ENCODE peak calls at places on chromosomes 2 and 18, in ten cellular contexts. One of them, this sample, is unnamed.

GRCh38 chr18:11752116-11752911 is 63.2 kb downstream of the GNAL start:
- DNase-seq in kidney glomerular epithelial cell: peak
- DNase-seq in effector CD4-positive, alpha-beta T cell: no peak
- DNase-seq in mesendoderm: peak
- DNase-seq in GM13976: peak
- DNase-seq in astrocyte of the hippocampus: peak
- DNase-seq in activated naive CD4-positive, alpha-beta T cell treated with anti-CD3 and anti-CD28 coated beads, Interleukin-2, amount 50 U/mL, for 72 hours: no peak
- DNase-seq in bronchial epithelial cell: peak
- DNase-seq in stimulated activated CD8-positive, alpha-beta memory T cell treated with anti-CD3 and anti-CD28 coated beads, Interleukin-15, amount 100 ng/mL, for 24 hours: no peak
- DNase-seq in upper lobe of right lung: no peak
- DNase-seq in this sample: peak

GRCh38 chr2:172375247-172375646 is 52.1 kb upstream of the ITGA6 start:
- DNase-seq in kidney glomerular epithelial cell: no peak
- DNase-seq in bronchial epithelial cell: peak
- DNase-seq in upper lobe of right lung: no peak
- DNase-seq in astrocyte of the hippocampus: no peak
- DNase-seq in activated naive CD4-positive, alpha-beta T cell treated with anti-CD3 and anti-CD28 coated beads, Interleukin-2, amount 50 U/mL, for 72 hours: no peak
- DNase-seq in stimulated activated CD8-positive, alpha-beta memory T cell treated with anti-CD3 and anti-CD28 coated beads, Interleukin-15, amount 100 ng/mL, for 24 hours: no peak
- DNase-seq in mesendoderm: no peak
- DNase-seq in GM13976: no peak
- DNase-seq in effector CD4-positive, alpha-beta T cell: no peak
- DNase-seq in this sample: no peak

GRCh38 chr2:1641498-1641897 is 102.8 kb downstream of the PXDN start:
- DNase-seq in upper lobe of right lung: no peak
- DNase-seq in effector CD4-positive, alpha-beta T cell: no peak
- DNase-seq in bronchial epithelial cell: no peak
- DNase-seq in kidney glomerular epithelial cell: no peak
- DNase-seq in astrocyte of the hippocampus: peak
- DNase-seq in stimulated activated CD8-positive, alpha-beta memory T cell treated with anti-CD3 and anti-CD28 coated beads, Interleukin-15, amount 100 ng/mL, for 24 hours: no peak
- DNase-seq in activated naive CD4-positive, alpha-beta T cell treated with anti-CD3 and anti-CD28 coated beads, Interleukin-2, amount 50 U/mL, for 72 hours: no peak
- DNase-seq in GM13976: no peak
- DNase-seq in mesendoderm: peak
- DNase-seq in this sample: peak

GRCh38 chr2:147425437-147426038 is 419.3 kb upstream of the ACVR2A start:
- DNase-seq in stimulated activated CD8-positive, alpha-beta memory T cell treated with anti-CD3 and anti-CD28 coated beads, Interleukin-15, amount 100 ng/mL, for 24 hours: no peak
- DNase-seq in effector CD4-positive, alpha-beta T cell: no peak
- DNase-seq in activated naive CD4-positive, alpha-beta T cell treated with anti-CD3 and anti-CD28 coated beads, Interleukin-2, amount 50 U/mL, for 72 hours: no peak
- DNase-seq in mesendoderm: no peak
- DNase-seq in GM13976: no peak
- DNase-seq in astrocyte of the hippocampus: no peak
- DNase-seq in kidney glomerular epithelial cell: peak
- DNase-seq in bronchial epithelial cell: no peak
- DNase-seq in upper lobe of right lung: no peak
- DNase-seq in this sample: no peak

GRCh38 chr2:6053711-6054393 is 361.7 kb downstream of the SOX11 start:
- DNase-seq in kidney glomerular epithelial cell: no peak
- DNase-seq in mesendoderm: peak
- DNase-seq in astrocyte of the hippocampus: no peak
- DNase-seq in upper lobe of right lung: no peak
- DNase-seq in stimulated activated CD8-positive, alpha-beta memory T cell treated with anti-CD3 and anti-CD28 coated beads, Interleukin-15, amount 100 ng/mL, for 24 hours: no peak
- DNase-seq in activated naive CD4-positive, alpha-beta T cell treated with anti-CD3 and anti-CD28 coated beads, Interleukin-2, amount 50 U/mL, for 72 hours: no peak
- DNase-seq in bronchial epithelial cell: no peak
- DNase-seq in GM13976: no peak
- DNase-seq in effector CD4-positive, alpha-beta T cell: no peak
- DNase-seq in this sample: no peak

GRCh38 chr2:182358601-182359000 is 68.2 kb downstream of the PDE1A start:
- DNase-seq in kidney glomerular epithelial cell: no peak
- DNase-seq in GM13976: no peak
- DNase-seq in astrocyte of the hippocampus: no peak
- DNase-seq in upper lobe of right lung: no peak
- DNase-seq in stimulated activated CD8-positive, alpha-beta memory T cell treated with anti-CD3 and anti-CD28 coated beads, Interleukin-15, amount 100 ng/mL, for 24 hours: no peak
- DNase-seq in effector CD4-positive, alpha-beta T cell: no peak
- DNase-seq in activated naive CD4-positive, alpha-beta T cell treated with anti-CD3 and anti-CD28 coated beads, Interleukin-2, amount 50 U/mL, for 72 hours: no peak
- DNase-seq in bronchial epithelial cell: no peak
- DNase-seq in mesendoderm: no peak
- DNase-seq in this sample: no peak

GRCh38 chr2:217387776-217388381 is 528.0 kb upstream of the TNP1 start:
- DNase-seq in bronchial epithelial cell: no peak
- DNase-seq in kidney glomerular epithelial cell: peak
- DNase-seq in upper lobe of right lung: no peak
- DNase-seq in activated naive CD4-positive, alpha-beta T cell treated with anti-CD3 and anti-CD28 coated beads, Interleukin-2, amount 50 U/mL, for 72 hours: no peak
- DNase-seq in GM13976: no peak
- DNase-seq in mesendoderm: no peak
- DNase-seq in stimulated activated CD8-positive, alpha-beta memory T cell treated with anti-CD3 and anti-CD28 coated beads, Interleukin-15, amount 100 ng/mL, for 24 hours: no peak
- DNase-seq in astrocyte of the hippocampus: peak
- DNase-seq in effector CD4-positive, alpha-beta T cell: no peak
- DNase-seq in this sample: no peak

GRCh38 chr18:21448301-21448700 is 152.2 kb downstream of the ESCO1 start:
- DNase-seq in kidney glomerular epithelial cell: no peak
- DNase-seq in mesendoderm: no peak
- DNase-seq in GM13976: no peak
- DNase-seq in upper lobe of right lung: no peak
- DNase-seq in bronchial epithelial cell: no peak
- DNase-seq in astrocyte of the hippocampus: peak
- DNase-seq in effector CD4-positive, alpha-beta T cell: no peak
- DNase-seq in activated naive CD4-positive, alpha-beta T cell treated with anti-CD3 and anti-CD28 coated beads, Interleukin-2, amount 50 U/mL, for 72 hours: no peak
- DNase-seq in stimulated activated CD8-positive, alpha-beta memory T cell treated with anti-CD3 and anti-CD28 coated beads, Interleukin-15, amount 100 ng/mL, for 24 hours: no peak
- DNase-seq in this sample: peak

GRCh38 chr2:28621172-28622100 is 125.6 kb downstream of the PLB1 start:
- DNase-seq in GM13976: peak
- DNase-seq in stimulated activated CD8-positive, alpha-beta memory T cell treated with anti-CD3 and anti-CD28 coated beads, Interleukin-15, amount 100 ng/mL, for 24 hours: no peak
- DNase-seq in upper lobe of right lung: peak
- DNase-seq in effector CD4-positive, alpha-beta T cell: peak
- DNase-seq in activated naive CD4-positive, alpha-beta T cell treated with anti-CD3 and anti-CD28 coated beads, Interleukin-2, amount 50 U/mL, for 72 hours: peak
- DNase-seq in astrocyte of the hippocampus: peak
- DNase-seq in kidney glomerular epithelial cell: peak
- DNase-seq in bronchial epithelial cell: peak
- DNase-seq in mesendoderm: peak
- DNase-seq in this sample: peak

GRCh38 chr18:77124452-77124922 is 8.1 kb downstream of the MBP start:
- DNase-seq in kidney glomerular epithelial cell: no peak
- DNase-seq in upper lobe of right lung: no peak
- DNase-seq in stimulated activated CD8-positive, alpha-beta memory T cell treated with anti-CD3 and anti-CD28 coated beads, Interleukin-15, amount 100 ng/mL, for 24 hours: no peak
- DNase-seq in activated naive CD4-positive, alpha-beta T cell treated with anti-CD3 and anti-CD28 coated beads, Interleukin-2, amount 50 U/mL, for 72 hours: peak
- DNase-seq in bronchial epithelial cell: no peak
- DNase-seq in GM13976: peak
- DNase-seq in effector CD4-positive, alpha-beta T cell: peak
- DNase-seq in astrocyte of the hippocampus: peak
- DNase-seq in mesendoderm: peak
- DNase-seq in this sample: peak

GRCh38 chr2:26805241-26805676 is 19.4 kb downstream of the CENPA start:
- DNase-seq in upper lobe of right lung: no peak
- DNase-seq in mesendoderm: no peak
- DNase-seq in GM13976: no peak
- DNase-seq in effector CD4-positive, alpha-beta T cell: no peak
- DNase-seq in astrocyte of the hippocampus: peak
- DNase-seq in activated naive CD4-positive, alpha-beta T cell treated with anti-CD3 and anti-CD28 coated beads, Interleukin-2, amount 50 U/mL, for 72 hours: no peak
- DNase-seq in bronchial epithelial cell: peak
- DNase-seq in stimulated activated CD8-positive, alpha-beta memory T cell treated with anti-CD3 and anti-CD28 coated beads, Interleukin-15, amount 100 ng/mL, for 24 hours: no peak
- DNase-seq in kidney glomerular epithelial cell: peak
- DNase-seq in this sample: peak

GRCh38 chr18:9914584-9915290 is 921 bp downstream of the VAPA start:
- DNase-seq in upper lobe of right lung: peak
- DNase-seq in activated naive CD4-positive, alpha-beta T cell treated with anti-CD3 and anti-CD28 coated beads, Interleukin-2, amount 50 U/mL, for 72 hours: peak
- DNase-seq in astrocyte of the hippocampus: peak
- DNase-seq in stimulated activated CD8-positive, alpha-beta memory T cell treated with anti-CD3 and anti-CD28 coated beads, Interleukin-15, amount 100 ng/mL, for 24 hours: peak
- DNase-seq in kidney glomerular epithelial cell: peak
- DNase-seq in GM13976: peak
- DNase-seq in effector CD4-positive, alpha-beta T cell: peak
- DNase-seq in mesendoderm: peak
- DNase-seq in bronchial epithelial cell: peak
- DNase-seq in this sample: peak

GRCh38 chr2:118089015-118089800 is 937 bp downstream of the INSIG2 start:
- DNase-seq in upper lobe of right lung: no peak
- DNase-seq in activated naive CD4-positive, alpha-beta T cell treated with anti-CD3 and anti-CD28 coated beads, Interleukin-2, amount 50 U/mL, for 72 hours: no peak
- DNase-seq in kidney glomerular epithelial cell: no peak
- DNase-seq in GM13976: peak
- DNase-seq in stimulated activated CD8-positive, alpha-beta memory T cell treated with anti-CD3 and anti-CD28 coated beads, Interleukin-15, amount 100 ng/mL, for 24 hours: no peak
- DNase-seq in astrocyte of the hippocampus: peak
- DNase-seq in bronchial epithelial cell: peak
- DNase-seq in mesendoderm: peak
- DNase-seq in effector CD4-positive, alpha-beta T cell: no peak
- DNase-seq in this sample: peak

GRCh38 chr2:185738679-185739472 is at the start of gene FSIP2:
- DNase-seq in mesendoderm: peak
- DNase-seq in astrocyte of the hippocampus: peak
- DNase-seq in bronchial epithelial cell: peak
- DNase-seq in upper lobe of right lung: peak
- DNase-seq in stimulated activated CD8-positive, alpha-beta memory T cell treated with anti-CD3 and anti-CD28 coated beads, Interleukin-15, amount 100 ng/mL, for 24 hours: no peak
- DNase-seq in effector CD4-positive, alpha-beta T cell: no peak
- DNase-seq in activated naive CD4-positive, alpha-beta T cell treated with anti-CD3 and anti-CD28 coated beads, Interleukin-2, amount 50 U/mL, for 72 hours: no peak
- DNase-seq in GM13976: peak
- DNase-seq in kidney glomerular epithelial cell: peak
- DNase-seq in this sample: peak

GRCh38 chr2:109609352-109610024 is 4.3 kb downstream of the SEPTIN10 start:
- DNase-seq in effector CD4-positive, alpha-beta T cell: no peak
- DNase-seq in upper lobe of right lung: no peak
- DNase-seq in bronchial epithelial cell: peak
- DNase-seq in mesendoderm: peak
- DNase-seq in activated naive CD4-positive, alpha-beta T cell treated with anti-CD3 and anti-CD28 coated beads, Interleukin-2, amount 50 U/mL, for 72 hours: no peak
- DNase-seq in GM13976: no peak
- DNase-seq in stimulated activated CD8-positive, alpha-beta memory T cell treated with anti-CD3 and anti-CD28 coated beads, Interleukin-15, amount 100 ng/mL, for 24 hours: no peak
- DNase-seq in astrocyte of the hippocampus: peak
- DNase-seq in kidney glomerular epithelial cell: peak
- DNase-seq in this sample: no peak

GRCh38 chr2:58635801-58636375 is 394.8 kb upstream of the FANCL start:
- DNase-seq in upper lobe of right lung: no peak
- DNase-seq in mesendoderm: peak
- DNase-seq in activated naive CD4-positive, alpha-beta T cell treated with anti-CD3 and anti-CD28 coated beads, Interleukin-2, amount 50 U/mL, for 72 hours: no peak
- DNase-seq in kidney glomerular epithelial cell: no peak
- DNase-seq in bronchial epithelial cell: no peak
- DNase-seq in astrocyte of the hippocampus: no peak
- DNase-seq in effector CD4-positive, alpha-beta T cell: no peak
- DNase-seq in stimulated activated CD8-positive, alpha-beta memory T cell treated with anti-CD3 and anti-CD28 coated beads, Interleukin-15, amount 100 ng/mL, for 24 hours: no peak
- DNase-seq in GM13976: no peak
- DNase-seq in this sample: no peak

GRCh38 chr2:237662671-237663093 is 35.3 kb downstream of the LRRFIP1 start:
- DNase-seq in stimulated activated CD8-positive, alpha-beta memory T cell treated with anti-CD3 and anti-CD28 coated beads, Interleukin-15, amount 100 ng/mL, for 24 hours: no peak
- DNase-seq in kidney glomerular epithelial cell: peak
- DNase-seq in effector CD4-positive, alpha-beta T cell: peak
- DNase-seq in bronchial epithelial cell: peak
- DNase-seq in GM13976: no peak
- DNase-seq in astrocyte of the hippocampus: peak
- DNase-seq in upper lobe of right lung: peak
- DNase-seq in mesendoderm: peak
- DNase-seq in activated naive CD4-positive, alpha-beta T cell treated with anti-CD3 and anti-CD28 coated beads, Interleukin-2, amount 50 U/mL, for 72 hours: no peak
- DNase-seq in this sample: peak

GRCh38 chr2:204051476-204051875 is 114.9 kb downstream of the ICOS start:
- DNase-seq in astrocyte of the hippocampus: peak
- DNase-seq in GM13976: no peak
- DNase-seq in mesendoderm: peak
- DNase-seq in effector CD4-positive, alpha-beta T cell: no peak
- DNase-seq in kidney glomerular epithelial cell: no peak
- DNase-seq in bronchial epithelial cell: no peak
- DNase-seq in stimulated activated CD8-positive, alpha-beta memory T cell treated with anti-CD3 and anti-CD28 coated beads, Interleukin-15, amount 100 ng/mL, for 24 hours: no peak
- DNase-seq in activated naive CD4-positive, alpha-beta T cell treated with anti-CD3 and anti-CD28 coated beads, Interleukin-2, amount 50 U/mL, for 72 hours: no peak
- DNase-seq in upper lobe of right lung: no peak
- DNase-seq in this sample: no peak

GRCh38 chr2:62181836-62182235 is 14.1 kb upstream of the B3GNT2 start:
- DNase-seq in GM13976: no peak
- DNase-seq in effector CD4-positive, alpha-beta T cell: no peak
- DNase-seq in mesendoderm: no peak
- DNase-seq in kidney glomerular epithelial cell: no peak
- DNase-seq in stimulated activated CD8-positive, alpha-beta memory T cell treated with anti-CD3 and anti-CD28 coated beads, Interleukin-15, amount 100 ng/mL, for 24 hours: no peak
- DNase-seq in activated naive CD4-positive, alpha-beta T cell treated with anti-CD3 and anti-CD28 coated beads, Interleukin-2, amount 50 U/mL, for 72 hours: no peak
- DNase-seq in bronchial epithelial cell: no peak
- DNase-seq in astrocyte of the hippocampus: no peak
- DNase-seq in upper lobe of right lung: no peak
- DNase-seq in this sample: no peak

GRCh38 chr2:218964041-218964771 is 4.7 kb downstream of the CDK5R2 start:
- DNase-seq in stimulated activated CD8-positive, alpha-beta memory T cell treated with anti-CD3 and anti-CD28 coated beads, Interleukin-15, amount 100 ng/mL, for 24 hours: no peak
- DNase-seq in mesendoderm: peak
- DNase-seq in activated naive CD4-positive, alpha-beta T cell treated with anti-CD3 and anti-CD28 coated beads, Interleukin-2, amount 50 U/mL, for 72 hours: peak
- DNase-seq in bronchial epithelial cell: peak
- DNase-seq in upper lobe of right lung: no peak
- DNase-seq in effector CD4-positive, alpha-beta T cell: no peak
- DNase-seq in GM13976: no peak
- DNase-seq in kidney glomerular epithelial cell: no peak
- DNase-seq in astrocyte of the hippocampus: no peak
- DNase-seq in this sample: peak

GRCh38 chr18:73316513-73316912 is 448.7 kb upstream of the NETO1 start:
- DNase-seq in bronchial epithelial cell: peak
- DNase-seq in mesendoderm: no peak
- DNase-seq in effector CD4-positive, alpha-beta T cell: no peak
- DNase-seq in kidney glomerular epithelial cell: no peak
- DNase-seq in activated naive CD4-positive, alpha-beta T cell treated with anti-CD3 and anti-CD28 coated beads, Interleukin-2, amount 50 U/mL, for 72 hours: no peak
- DNase-seq in GM13976: no peak
- DNase-seq in astrocyte of the hippocampus: peak
- DNase-seq in stimulated activated CD8-positive, alpha-beta memory T cell treated with anti-CD3 and anti-CD28 coated beads, Interleukin-15, amount 100 ng/mL, for 24 hours: no peak
- DNase-seq in upper lobe of right lung: no peak
- DNase-seq in this sample: peak

GRCh38 chr2:53787255-53787910 is 539 bp downstream of the ERLEC1 start:
- DNase-seq in upper lobe of right lung: no peak
- DNase-seq in GM13976: peak
- DNase-seq in stimulated activated CD8-positive, alpha-beta memory T cell treated with anti-CD3 and anti-CD28 coated beads, Interleukin-15, amount 100 ng/mL, for 24 hours: no peak
- DNase-seq in kidney glomerular epithelial cell: peak
- DNase-seq in effector CD4-positive, alpha-beta T cell: no peak
- DNase-seq in mesendoderm: no peak
- DNase-seq in activated naive CD4-positive, alpha-beta T cell treated with anti-CD3 and anti-CD28 coated beads, Interleukin-2, amount 50 U/mL, for 72 hours: no peak
- DNase-seq in bronchial epithelial cell: peak
- DNase-seq in astrocyte of the hippocampus: peak
- DNase-seq in this sample: peak

GRCh38 chr2:166784296-166784946 is 103.9 kb upstream of the XIRP2 start:
- DNase-seq in activated naive CD4-positive, alpha-beta T cell treated with anti-CD3 and anti-CD28 coated beads, Interleukin-2, amount 50 U/mL, for 72 hours: no peak
- DNase-seq in effector CD4-positive, alpha-beta T cell: no peak
- DNase-seq in GM13976: no peak
- DNase-seq in stimulated activated CD8-positive, alpha-beta memory T cell treated with anti-CD3 and anti-CD28 coated beads, Interleukin-15, amount 100 ng/mL, for 24 hours: no peak
- DNase-seq in astrocyte of the hippocampus: no peak
- DNase-seq in mesendoderm: no peak
- DNase-seq in bronchial epithelial cell: no peak
- DNase-seq in upper lobe of right lung: no peak
- DNase-seq in kidney glomerular epithelial cell: no peak
- DNase-seq in this sample: no peak

GRCh38 chr18:2526320-2526719 is 45.0 kb downstream of the METTL4 start:
- DNase-seq in astrocyte of the hippocampus: no peak
- DNase-seq in effector CD4-positive, alpha-beta T cell: no peak
- DNase-seq in mesendoderm: no peak
- DNase-seq in GM13976: no peak
- DNase-seq in activated naive CD4-positive, alpha-beta T cell treated with anti-CD3 and anti-CD28 coated beads, Interleukin-2, amount 50 U/mL, for 72 hours: no peak
- DNase-seq in upper lobe of right lung: no peak
- DNase-seq in bronchial epithelial cell: no peak
- DNase-seq in stimulated activated CD8-positive, alpha-beta memory T cell treated with anti-CD3 and anti-CD28 coated beads, Interleukin-15, amount 100 ng/mL, for 24 hours: no peak
- DNase-seq in kidney glomerular epithelial cell: no peak
- DNase-seq in this sample: no peak

GRCh38 chr2:84919885-84920580 is 14.6 kb downstream of the TMSB10 start:
- DNase-seq in effector CD4-positive, alpha-beta T cell: no peak
- DNase-seq in stimulated activated CD8-positive, alpha-beta memory T cell treated with anti-CD3 and anti-CD28 coated beads, Interleukin-15, amount 100 ng/mL, for 24 hours: no peak
- DNase-seq in activated naive CD4-positive, alpha-beta T cell treated with anti-CD3 and anti-CD28 coated beads, Interleukin-2, amount 50 U/mL, for 72 hours: no peak
- DNase-seq in kidney glomerular epithelial cell: peak
- DNase-seq in bronchial epithelial cell: peak
- DNase-seq in upper lobe of right lung: no peak
- DNase-seq in astrocyte of the hippocampus: peak
- DNase-seq in GM13976: no peak
- DNase-seq in mesendoderm: peak
- DNase-seq in this sample: peak